ENCODE peak calls at places on chromosomes 5 and 9, in ten cellular contexts. One of them, this sample, is unnamed.

GRCh38 chr9:6243746-6244145 is 28.1 kb downstream of the IL33 start:
- DNase-seq in foreskin fibroblast: peak; percentile 35
- DNase-seq in endothelial cell: no peak
- DNase-seq in lower leg skin: no peak
- DNase-seq in HCT116: no peak
- DNase-seq in AG04449: no peak
- DNase-seq in left ventricle myocardium inferior: no peak
- DNase-seq in fibroblast of mammary gland: peak; percentile 78
- DNase-seq in heart right ventricle: no peak
- DNase-seq in HepG2: no peak
- DNase-seq in this sample: no peak

GRCh38 chr9:77534376-77535057 is 113.6 kb downstream of the GNA14 start:
- DNase-seq in foreskin fibroblast: no peak
- DNase-seq in endothelial cell: peak; percentile 5
- DNase-seq in lower leg skin: no peak
- DNase-seq in HCT116: no peak
- DNase-seq in AG04449: no peak
- DNase-seq in left ventricle myocardium inferior: no peak
- DNase-seq in fibroblast of mammary gland: no peak
- DNase-seq in heart right ventricle: no peak
- DNase-seq in HepG2: peak; percentile 96
- DNase-seq in this sample: no peak

GRCh38 chr5:75368391-75368790 is 31.4 kb downstream of the HMGCR start:
- DNase-seq in foreskin fibroblast: peak; percentile 54
- DNase-seq in endothelial cell: no peak
- DNase-seq in lower leg skin: no peak
- DNase-seq in HCT116: no peak
- DNase-seq in AG04449: peak; percentile 14
- DNase-seq in left ventricle myocardium inferior: no peak
- DNase-seq in fibroblast of mammary gland: peak; percentile 63
- DNase-seq in heart right ventricle: no peak
- DNase-seq in HepG2: no peak
- DNase-seq in this sample: no peak

GRCh38 chr9:14030350-14030823 is 283.6 kb downstream of the NFIB start:
- DNase-seq in foreskin fibroblast: peak; percentile 88
- DNase-seq in endothelial cell: no peak
- DNase-seq in lower leg skin: peak; percentile 51
- DNase-seq in HCT116: no peak
- DNase-seq in AG04449: peak; percentile 3
- DNase-seq in left ventricle myocardium inferior: no peak
- DNase-seq in fibroblast of mammary gland: peak; percentile 72
- DNase-seq in heart right ventricle: no peak
- DNase-seq in HepG2: no peak
- DNase-seq in this sample: no peak

GRCh38 chr5:58022055-58022454 is 437.8 kb downstream of the PLK2 start:
- DNase-seq in foreskin fibroblast: no peak
- DNase-seq in endothelial cell: no peak
- DNase-seq in lower leg skin: peak; percentile 16
- DNase-seq in HCT116: no peak
- DNase-seq in AG04449: no peak
- DNase-seq in left ventricle myocardium inferior: no peak
- DNase-seq in fibroblast of mammary gland: peak; percentile 37
- DNase-seq in heart right ventricle: no peak
- DNase-seq in HepG2: no peak
- DNase-seq in this sample: peak; percentile 27

GRCh38 chr5:54904425-54904824 is 81.0 kb downstream of the ESM1 start:
- DNase-seq in foreskin fibroblast: peak; percentile 86
- DNase-seq in endothelial cell: peak; percentile 16
- DNase-seq in lower leg skin: no peak
- DNase-seq in HCT116: no peak
- DNase-seq in AG04449: no peak
- DNase-seq in left ventricle myocardium inferior: no peak
- DNase-seq in fibroblast of mammary gland: peak; percentile 68
- DNase-seq in heart right ventricle: no peak
- DNase-seq in HepG2: peak; percentile 21
- DNase-seq in this sample: no peak

GRCh38 chr5:174520420-174521396 is 203.7 kb upstream of the MSX2 start:
- DNase-seq in foreskin fibroblast: no peak
- DNase-seq in endothelial cell: no peak
- DNase-seq in lower leg skin: no peak
- DNase-seq in HCT116: peak; percentile 93
- DNase-seq in AG04449: no peak
- DNase-seq in left ventricle myocardium inferior: no peak
- DNase-seq in fibroblast of mammary gland: no peak
- DNase-seq in heart right ventricle: no peak
- DNase-seq in HepG2: peak; percentile 78
- DNase-seq in this sample: no peak

GRCh38 chr5:347712-348284 is 26.3 kb downstream of the AHRR start:
- DNase-seq in foreskin fibroblast: no peak
- DNase-seq in endothelial cell: no peak
- DNase-seq in lower leg skin: no peak
- DNase-seq in HCT116: no peak
- DNase-seq in AG04449: no peak
- DNase-seq in left ventricle myocardium inferior: no peak
- DNase-seq in fibroblast of mammary gland: no peak
- DNase-seq in heart right ventricle: no peak
- DNase-seq in HepG2: no peak
- DNase-seq in this sample: no peak

GRCh38 chr5:54309237-54309636 is 1.1 kb downstream of the ARL15 start:
- DNase-seq in foreskin fibroblast: peak; percentile 41
- DNase-seq in endothelial cell: no peak
- DNase-seq in lower leg skin: no peak
- DNase-seq in HCT116: no peak
- DNase-seq in AG04449: no peak
- DNase-seq in left ventricle myocardium inferior: no peak
- DNase-seq in fibroblast of mammary gland: peak; percentile 17
- DNase-seq in heart right ventricle: no peak
- DNase-seq in HepG2: no peak
- DNase-seq in this sample: no peak

GRCh38 chr9:37906312-37907239 is 2.6 kb upstream of the SLC25A51 start:
- DNase-seq in foreskin fibroblast: no peak
- DNase-seq in endothelial cell: no peak
- DNase-seq in lower leg skin: no peak
- DNase-seq in HCT116: no peak
- DNase-seq in AG04449: no peak
- DNase-seq in left ventricle myocardium inferior: no peak
- DNase-seq in fibroblast of mammary gland: no peak
- DNase-seq in heart right ventricle: no peak
- DNase-seq in HepG2: no peak
- DNase-seq in this sample: no peak

GRCh38 chr5:167730121-167730520 is 561.3 kb upstream of the WWC1 start:
- DNase-seq in foreskin fibroblast: peak; percentile 81
- DNase-seq in endothelial cell: no peak
- DNase-seq in lower leg skin: no peak
- DNase-seq in HCT116: no peak
- DNase-seq in AG04449: peak; percentile 92
- DNase-seq in left ventricle myocardium inferior: no peak
- DNase-seq in fibroblast of mammary gland: peak; percentile 97
- DNase-seq in heart right ventricle: no peak
- DNase-seq in HepG2: no peak
- DNase-seq in this sample: peak; percentile 65

GRCh38 chr5:32030226-32030625 is 143.9 kb downstream of the GOLPH3 start:
- DNase-seq in foreskin fibroblast: peak; percentile 33
- DNase-seq in endothelial cell: no peak
- DNase-seq in lower leg skin: no peak
- DNase-seq in HCT116: no peak
- DNase-seq in AG04449: no peak
- DNase-seq in left ventricle myocardium inferior: no peak
- DNase-seq in fibroblast of mammary gland: peak; percentile 18
- DNase-seq in heart right ventricle: no peak
- DNase-seq in HepG2: no peak
- DNase-seq in this sample: no peak

GRCh38 chr9:133477461-133477860 is 1.4 kb downstream of the SLC2A6 start:
- DNase-seq in foreskin fibroblast: no peak
- DNase-seq in endothelial cell: no peak
- DNase-seq in lower leg skin: no peak
- DNase-seq in HCT116: no peak
- DNase-seq in AG04449: no peak
- DNase-seq in left ventricle myocardium inferior: no peak
- DNase-seq in fibroblast of mammary gland: no peak
- DNase-seq in heart right ventricle: no peak
- DNase-seq in HepG2: no peak
- DNase-seq in this sample: no peak

GRCh38 chr9:116713266-116713665 is 26.2 kb downstream of the TRIM32 start:
- DNase-seq in foreskin fibroblast: no peak
- DNase-seq in endothelial cell: no peak
- DNase-seq in lower leg skin: no peak
- DNase-seq in HCT116: no peak
- DNase-seq in AG04449: no peak
- DNase-seq in left ventricle myocardium inferior: no peak
- DNase-seq in fibroblast of mammary gland: no peak
- DNase-seq in heart right ventricle: no peak
- DNase-seq in HepG2: no peak
- DNase-seq in this sample: no peak

GRCh38 chr9:124302921-124303320 is 45.2 kb downstream of the NEK6 start:
- DNase-seq in foreskin fibroblast: no peak
- DNase-seq in endothelial cell: no peak
- DNase-seq in lower leg skin: no peak
- DNase-seq in HCT116: no peak
- DNase-seq in AG04449: no peak
- DNase-seq in left ventricle myocardium inferior: no peak
- DNase-seq in fibroblast of mammary gland: no peak
- DNase-seq in heart right ventricle: no peak
- DNase-seq in HepG2: no peak
- DNase-seq in this sample: no peak
- TF ChIP-seq CTCF in foreskin fibroblast: no peak
- TF ChIP-seq CTCF in endothelial cell: no peak
- TF ChIP-seq CTCF in lower leg skin: no peak
- TF ChIP-seq CTCF in HCT116: no peak
- TF ChIP-seq CTCF in AG04449: no peak
- TF ChIP-seq CTCF in left ventricle myocardium inferior: no peak
- TF ChIP-seq CTCF in fibroblast of mammary gland: no peak
- TF ChIP-seq CTCF in heart right ventricle: no peak
- TF ChIP-seq CTCF in HepG2: no peak
- TF ChIP-seq CTCF in this sample: no peak

GRCh38 chr9:136742640-136743391 is at the start of gene LCN10:
- DNase-seq in foreskin fibroblast: no peak
- DNase-seq in endothelial cell: peak; percentile 51
- DNase-seq in lower leg skin: no peak
- DNase-seq in HCT116: no peak
- DNase-seq in AG04449: no peak
- DNase-seq in left ventricle myocardium inferior: no peak
- DNase-seq in fibroblast of mammary gland: no peak
- DNase-seq in heart right ventricle: no peak
- DNase-seq in HepG2: peak; percentile 49
- DNase-seq in this sample: no peak
- TF ChIP-seq CTCF in foreskin fibroblast: peak; percentile 20
- TF ChIP-seq CTCF in endothelial cell: no peak
- TF ChIP-seq CTCF in lower leg skin: no peak
- TF ChIP-seq CTCF in HCT116: peak; percentile 48
- TF ChIP-seq CTCF in AG04449: peak; percentile 42
- TF ChIP-seq CTCF in left ventricle myocardium inferior: peak; percentile 47
- TF ChIP-seq CTCF in fibroblast of mammary gland: no peak
- TF ChIP-seq CTCF in heart right ventricle: peak; percentile 21
- TF ChIP-seq CTCF in HepG2: peak; percentile 78
- TF ChIP-seq CTCF in this sample: peak; percentile 32

DNA sequence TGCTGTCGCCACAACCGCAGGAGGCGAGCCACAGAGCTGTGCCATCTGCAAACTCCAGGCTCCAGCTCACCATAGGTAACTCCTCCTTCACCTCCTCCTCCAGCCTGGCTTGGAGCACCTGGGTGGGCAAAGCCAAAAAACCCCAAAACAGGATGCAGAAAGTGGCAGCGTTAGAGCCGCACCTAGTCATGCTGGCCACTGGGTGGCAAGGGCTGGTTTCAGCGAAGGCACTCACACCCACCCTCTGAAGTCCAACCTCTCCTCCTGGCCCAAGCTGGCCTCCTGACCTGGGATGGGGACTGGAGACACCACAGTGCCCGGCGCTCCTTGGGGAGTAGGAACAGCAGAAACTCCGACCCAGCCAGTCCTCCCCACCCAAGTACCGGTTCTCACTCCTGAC is 28.7 kb upstream of the ZNF354B start:
- DNase-seq in foreskin fibroblast: no peak
- DNase-seq in endothelial cell: no peak
- DNase-seq in lower leg skin: no peak
- DNase-seq in HCT116: no peak
- DNase-seq in AG04449: no peak
- DNase-seq in left ventricle myocardium inferior: no peak
- DNase-seq in fibroblast of mammary gland: no peak
- DNase-seq in heart right ventricle: no peak
- DNase-seq in HepG2: no peak
- DNase-seq in this sample: no peak
- TF ChIP-seq CTCF in foreskin fibroblast: no peak
- TF ChIP-seq CTCF in endothelial cell: no peak
- TF ChIP-seq CTCF in lower leg skin: no peak
- TF ChIP-seq CTCF in HCT116: peak; percentile 39
- TF ChIP-seq CTCF in AG04449: no peak
- TF ChIP-seq CTCF in left ventricle myocardium inferior: no peak
- TF ChIP-seq CTCF in fibroblast of mammary gland: no peak
- TF ChIP-seq CTCF in heart right ventricle: no peak
- TF ChIP-seq CTCF in HepG2: no peak
- TF ChIP-seq CTCF in this sample: no peak

GRCh38 chr5:154517181-154517580 is 39.2 kb upstream of the HAND1 start:
- DNase-seq in foreskin fibroblast: no peak
- DNase-seq in endothelial cell: no peak
- DNase-seq in lower leg skin: no peak
- DNase-seq in HCT116: no peak
- DNase-seq in AG04449: no peak
- DNase-seq in left ventricle myocardium inferior: no peak
- DNase-seq in fibroblast of mammary gland: no peak
- DNase-seq in heart right ventricle: no peak
- DNase-seq in HepG2: no peak
- DNase-seq in this sample: no peak

GRCh38 chr5:154517781-154518437 is 39.9 kb upstream of the HAND1 start:
- DNase-seq in foreskin fibroblast: no peak
- DNase-seq in endothelial cell: no peak
- DNase-seq in lower leg skin: no peak
- DNase-seq in HCT116: no peak
- DNase-seq in AG04449: no peak
- DNase-seq in left ventricle myocardium inferior: no peak
- DNase-seq in fibroblast of mammary gland: no peak
- DNase-seq in heart right ventricle: no peak
- DNase-seq in HepG2: no peak
- DNase-seq in this sample: no peak

GRCh38 chr5:154519375-154519774 is 41.3 kb upstream of the HAND1 start:
- DNase-seq in foreskin fibroblast: peak; percentile 65
- DNase-seq in endothelial cell: no peak
- DNase-seq in lower leg skin: no peak
- DNase-seq in HCT116: no peak
- DNase-seq in AG04449: no peak
- DNase-seq in left ventricle myocardium inferior: no peak
- DNase-seq in fibroblast of mammary gland: peak; percentile 74
- DNase-seq in heart right ventricle: no peak
- DNase-seq in HepG2: no peak
- DNase-seq in this sample: peak; percentile 8

GRCh38 chr5:154516475-154516874 is 38.4 kb upstream of the HAND1 start:
- DNase-seq in foreskin fibroblast: no peak
- DNase-seq in endothelial cell: no peak
- DNase-seq in lower leg skin: no peak
- DNase-seq in HCT116: no peak
- DNase-seq in AG04449: no peak
- DNase-seq in left ventricle myocardium inferior: no peak
- DNase-seq in fibroblast of mammary gland: no peak
- DNase-seq in heart right ventricle: no peak
- DNase-seq in HepG2: no peak
- DNase-seq in this sample: no peak

DNA sequence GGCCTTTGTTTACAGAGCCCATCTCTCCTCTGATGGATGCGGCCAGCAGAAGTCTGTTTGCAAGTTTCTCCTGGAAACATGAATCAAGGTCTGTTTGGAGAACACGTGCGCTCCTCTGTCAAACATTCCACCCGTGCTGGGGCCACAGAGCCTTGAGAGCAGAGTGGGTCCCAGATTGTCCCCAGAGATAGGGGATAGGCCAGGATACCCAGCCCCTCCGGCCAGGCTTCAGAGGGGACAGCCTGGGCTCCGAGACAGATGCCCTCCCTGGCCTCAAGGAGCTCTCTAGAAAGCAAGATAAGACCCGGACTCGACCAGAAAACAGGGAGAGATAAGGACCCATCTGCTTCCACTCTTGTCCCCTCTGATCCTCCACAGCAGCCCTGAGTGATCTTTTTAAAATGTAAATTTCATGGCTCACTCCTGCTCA is 40.4 kb upstream of the HAND1 start:
- DNase-seq in foreskin fibroblast: no peak
- DNase-seq in endothelial cell: no peak
- DNase-seq in lower leg skin: no peak
- DNase-seq in HCT116: no peak
- DNase-seq in AG04449: no peak
- DNase-seq in left ventricle myocardium inferior: no peak
- DNase-seq in fibroblast of mammary gland: no peak
- DNase-seq in heart right ventricle: no peak
- DNase-seq in HepG2: no peak
- DNase-seq in this sample: no peak
- TF ChIP-seq CTCF in foreskin fibroblast: no peak
- TF ChIP-seq CTCF in endothelial cell: no peak
- TF ChIP-seq CTCF in lower leg skin: no peak
- TF ChIP-seq CTCF in HCT116: no peak
- TF ChIP-seq CTCF in AG04449: no peak
- TF ChIP-seq CTCF in left ventricle myocardium inferior: no peak
- TF ChIP-seq CTCF in fibroblast of mammary gland: no peak
- TF ChIP-seq CTCF in heart right ventricle: no peak
- TF ChIP-seq CTCF in HepG2: no peak
- TF ChIP-seq CTCF in this sample: no peak